ENCODE peak calls at places on chromosome 11, in five cellular contexts. One of them, this sample, is unnamed.
A peak's percentile ranks its signal among the peaks of the same experiment; 100 is the strongest.

GRCh38 chr11:120517390-120518315 is 6.1 kb downstream of the GRIK4 start:
- DNase-seq in astrocyte of the spinal cord: no peak
- DNase-seq in lower lobe of right lung: peak; percentile 47
- DNase-seq in coronary artery: no peak
- DNase-seq in tibial artery: no peak
- DNase-seq in this sample: no peak

GRCh38 chr11:125063429-125064043 is 431 bp downstream of the SLC37A2 start:
- DNase-seq in astrocyte of the spinal cord: no peak
- DNase-seq in lower lobe of right lung: peak; percentile 37
- DNase-seq in coronary artery: peak; percentile 73
- DNase-seq in tibial artery: no peak
- DNase-seq in this sample: peak; percentile 63

GRCh38 chr11:17703951-17704350 is 15.4 kb upstream of the MYOD1 start:
- DNase-seq in astrocyte of the spinal cord: no peak
- DNase-seq in lower lobe of right lung: no peak
- DNase-seq in coronary artery: no peak
- DNase-seq in tibial artery: no peak
- DNase-seq in this sample: no peak

GRCh38 chr11:14336507-14337503 is 22.2 kb downstream of the RRAS2 start:
- DNase-seq in astrocyte of the spinal cord: peak; percentile 92
- DNase-seq in lower lobe of right lung: no peak
- DNase-seq in coronary artery: no peak
- DNase-seq in tibial artery: no peak
- DNase-seq in this sample: no peak

GRCh38 chr11:19080579-19080993 is 20.1 kb upstream of the MRGPRX2 start:
- DNase-seq in astrocyte of the spinal cord: peak; percentile 92
- DNase-seq in lower lobe of right lung: peak; percentile 53
- DNase-seq in coronary artery: no peak
- DNase-seq in tibial artery: no peak
- DNase-seq in this sample: no peak

GRCh38 chr11:66100272-66101037 is 30.4 kb downstream of the PACS1 start:
- DNase-seq in astrocyte of the spinal cord: peak; percentile 14
- DNase-seq in lower lobe of right lung: peak; percentile 79
- DNase-seq in coronary artery: no peak
- DNase-seq in tibial artery: peak; percentile 65
- DNase-seq in this sample: no peak

GRCh38 chr11:92380882-92381281 is 156.3 kb downstream of the FAT3 start:
- DNase-seq in astrocyte of the spinal cord: peak; percentile 85
- DNase-seq in lower lobe of right lung: no peak
- DNase-seq in coronary artery: no peak
- DNase-seq in tibial artery: no peak
- DNase-seq in this sample: no peak

GRCh38 chr11:12149672-12150225 is 39.4 kb downstream of the MICAL2 start:
- DNase-seq in astrocyte of the spinal cord: no peak
- DNase-seq in lower lobe of right lung: no peak
- DNase-seq in coronary artery: no peak
- DNase-seq in tibial artery: no peak
- DNase-seq in this sample: no peak

GRCh38 chr11:35192347-35192746 is 53.4 kb downstream of the CD44 start:
- DNase-seq in astrocyte of the spinal cord: no peak
- DNase-seq in lower lobe of right lung: peak; percentile 82
- DNase-seq in coronary artery: no peak
- DNase-seq in tibial artery: peak; percentile 38
- DNase-seq in this sample: no peak

DNA sequence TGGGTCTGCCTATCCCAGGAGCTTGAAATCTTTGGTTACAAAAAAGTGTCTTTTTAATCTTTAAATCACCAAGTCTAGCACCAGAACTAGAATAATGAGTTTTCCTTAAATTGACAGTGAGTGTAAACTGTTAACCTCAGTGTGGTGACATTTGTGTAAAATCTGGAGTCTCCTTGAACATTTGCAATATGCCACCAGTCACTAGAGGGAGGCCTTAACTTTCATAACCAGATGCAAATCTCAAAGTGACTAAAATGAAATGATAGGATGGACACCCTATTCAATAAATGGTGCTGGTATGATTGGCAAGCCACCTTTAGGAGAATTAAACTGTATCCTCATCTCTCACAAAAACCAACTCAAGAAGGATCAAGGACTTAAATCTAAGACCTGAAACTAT is 8.3 kb upstream of the SCGB1D2 start:
- DNase-seq in astrocyte of the spinal cord: no peak
- DNase-seq in lower lobe of right lung: no peak
- DNase-seq in coronary artery: no peak
- DNase-seq in tibial artery: no peak
- DNase-seq in this sample: no peak
- TF ChIP-seq CTCF in astrocyte of the spinal cord: no peak
- TF ChIP-seq CTCF in lower lobe of right lung: no peak
- TF ChIP-seq CTCF in coronary artery: no peak
- TF ChIP-seq CTCF in tibial artery: no peak
- TF ChIP-seq CTCF in this sample: no peak

DNA sequence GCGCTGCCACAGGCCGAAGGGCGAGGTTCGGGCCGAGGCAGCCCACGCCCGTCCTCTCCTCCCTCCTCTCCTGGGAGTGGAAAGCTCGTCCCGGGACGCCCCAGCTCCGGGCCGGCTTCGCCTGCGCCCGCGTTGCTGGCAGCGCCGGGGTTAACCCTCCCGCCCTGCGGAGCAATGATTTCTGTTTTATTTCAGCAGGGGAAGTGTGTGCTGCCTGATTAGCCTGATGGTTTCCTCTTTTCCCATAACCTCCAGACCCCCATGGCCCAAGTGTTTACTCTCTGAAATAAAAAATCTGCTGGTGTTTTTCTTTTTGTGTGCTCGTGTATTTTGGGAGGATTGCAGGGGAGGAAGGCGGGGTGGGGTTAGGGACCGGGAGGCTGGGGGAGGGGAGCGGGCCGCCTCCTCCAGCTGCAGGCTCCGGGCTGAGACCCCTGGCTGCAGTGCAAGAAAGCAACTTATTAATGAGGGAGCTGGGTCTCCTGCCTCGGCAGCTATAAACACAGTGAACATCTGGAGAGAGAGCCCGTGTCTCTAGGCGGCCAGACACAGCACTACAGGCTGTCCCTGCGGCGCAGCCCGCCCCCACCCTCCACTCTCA is 38.6 kb downstream of the ETS1 start:
- DNase-seq in astrocyte of the spinal cord: no peak
- DNase-seq in lower lobe of right lung: peak; percentile 70
- DNase-seq in coronary artery: no peak
- DNase-seq in tibial artery: no peak
- DNase-seq in this sample: no peak
- TF ChIP-seq CTCF in astrocyte of the spinal cord: no peak
- TF ChIP-seq CTCF in lower lobe of right lung: peak; percentile 17
- TF ChIP-seq CTCF in coronary artery: no peak
- TF ChIP-seq CTCF in tibial artery: no peak
- TF ChIP-seq CTCF in this sample: peak; percentile 48

GRCh38 chr11:112086422-112087191 is at the start of the genes SDHD and TIMM8B:
- DNase-seq in astrocyte of the spinal cord: peak; percentile 95
- DNase-seq in lower lobe of right lung: peak; percentile 93
- DNase-seq in coronary artery: peak; percentile 97
- DNase-seq in tibial artery: peak; percentile 94
- DNase-seq in this sample: peak; percentile 95
- TF ChIP-seq CTCF in astrocyte of the spinal cord: peak; percentile 43
- TF ChIP-seq CTCF in lower lobe of right lung: peak; percentile 29
- TF ChIP-seq CTCF in coronary artery: no peak
- TF ChIP-seq CTCF in tibial artery: peak; percentile 32
- TF ChIP-seq CTCF in this sample: peak; percentile 54

DNA sequence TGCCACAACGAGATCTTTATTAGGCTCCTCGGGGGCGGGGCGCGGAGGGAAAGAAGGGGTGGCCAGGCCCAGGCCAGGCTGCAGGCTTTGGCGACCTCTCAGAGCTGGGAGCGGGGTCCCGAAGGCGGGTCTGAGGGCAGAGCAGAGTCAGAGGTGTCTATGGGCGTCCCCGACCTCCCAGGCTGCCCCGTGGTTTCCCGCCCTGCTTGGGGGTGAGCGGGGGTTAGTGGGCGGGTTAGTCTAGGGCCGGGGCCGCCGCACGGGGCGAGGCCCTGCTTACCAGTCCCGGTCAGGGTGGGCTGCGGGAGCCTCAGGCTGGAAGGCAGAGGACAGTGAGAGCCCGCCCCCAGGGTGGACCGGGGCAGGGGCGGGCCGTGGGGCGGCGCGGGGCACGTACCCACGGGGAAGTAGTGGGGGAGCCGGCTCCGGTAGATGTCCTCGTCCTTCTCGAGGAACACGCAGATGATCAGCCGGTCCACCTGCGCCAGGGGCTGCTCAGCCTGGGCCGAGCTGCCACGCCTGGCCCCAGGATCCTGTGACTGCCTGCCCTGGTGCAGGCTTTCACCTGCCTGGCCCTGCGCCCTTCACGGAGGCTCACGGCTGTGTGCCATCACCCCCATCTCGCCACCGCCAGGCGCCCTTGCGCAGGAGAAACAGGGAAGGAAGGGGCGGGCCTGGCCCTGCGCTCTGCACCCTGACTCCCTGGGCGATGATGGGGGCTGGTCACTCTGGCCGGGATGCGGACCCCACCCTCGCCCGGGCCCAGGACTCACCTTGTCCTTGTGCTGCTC is 12.5 kb downstream of the OTUB1 start:
- DNase-seq in astrocyte of the spinal cord: no peak
- DNase-seq in lower lobe of right lung: peak; percentile 50
- DNase-seq in coronary artery: no peak
- DNase-seq in tibial artery: no peak
- DNase-seq in this sample: no peak
- TF ChIP-seq CTCF in astrocyte of the spinal cord: no peak
- TF ChIP-seq CTCF in lower lobe of right lung: no peak
- TF ChIP-seq CTCF in coronary artery: no peak
- TF ChIP-seq CTCF in tibial artery: no peak
- TF ChIP-seq CTCF in this sample: peak; percentile 33

This sample was measured in type B pancreatic cell.